ENCODE peak calls at places on chromosome 2, in five cellular contexts. S, U, F, W and C are unnamed samples.

GRCh38 chr2:85288244-85288725 is 39.5 kb downstream of the TGOLN2 start:
- DNase-seq in U (no peak), F (peak), S (no peak), W (no peak), C (peak)

GRCh38 chr2:68292108-68292710 is 27.5 kb downstream of the CNRIP1 start:
- DNase-seq in U (no peak), W (peak), F (peak), S (no peak), C (peak)

GRCh38 chr2:11158916-11159573 is 3.8 kb downstream of the SLC66A3 start:
- DNase-seq in U (no peak), S (no peak), W (no peak), F (no peak), C (no peak)

GRCh38 chr2:240291337-240291751 is 144.1 kb upstream of the GPC1 start:
- DNase-seq in S (no peak), U (no peak), W (no peak), F (no peak), C (peak)

GRCh38 chr2:124755386-124755785 is 730.3 kb downstream of the CNTNAP5 start:
- DNase-seq in U (no peak), W (no peak), F (no peak), S (no peak), C (no peak)

GRCh38 chr2:222810044-222810443 is 50.8 kb upstream of the ACSL3 start:
- DNase-seq in W (no peak), U (no peak), F (no peak), S (no peak), C (no peak)

GRCh38 chr2:42835577-42836371 is 43.4 kb upstream of the HAAO start:
- DNase-seq in W (no peak), S (peak), U (peak), F (peak), C (peak)

GRCh38 chr2:177543007-177543760 is 150.6 kb downstream of the AGPS start:
- DNase-seq in U (peak), F (peak), W (no peak), S (no peak), C (peak)

GRCh38 chr2:217949448-217949847 is 53.3 kb downstream of the TNS1 start:
- DNase-seq in F (no peak), W (no peak), S (no peak), U (no peak), C (no peak)
- H3K27ac ChIP-seq in F (no peak), W (no peak), S (peak), U (no peak), C (no peak)

GRCh38 chr2:109660046-109660860 is 46.1 kb downstream of the SOWAHC start:
- DNase-seq in U (no peak), W (no peak), S (no peak), F (no peak), C (no peak)

GRCh38 chr2:109666466-109666865 is 52.3 kb downstream of the SOWAHC start:
- DNase-seq in S (no peak), W (no peak), U (no peak), F (no peak), C (no peak)

GRCh38 chr2:109663721-109664120 is 49.6 kb downstream of the SOWAHC start:
- DNase-seq in S (peak), W (no peak), U (no peak), F (peak), C (peak)

GRCh38 chr2:109659356-109660045 is 45.3 kb downstream of the SOWAHC start:
- DNase-seq in F (no peak), S (no peak), W (no peak), U (no peak), C (no peak)

GRCh38 chr2:109662889-109663288 is 48.7 kb downstream of the SOWAHC start:
- DNase-seq in S (no peak), F (no peak), W (no peak), U (no peak), C (no peak)
- H3K27ac ChIP-seq in S (no peak), F (peak), W (no peak), U (no peak), C (no peak)

GRCh38 chr2:168530980-168531379 is 74.9 kb downstream of the CERS6 start:
- DNase-seq in W (no peak), F (peak), S (no peak), U (no peak), C (no peak)
- H3K27ac ChIP-seq in W (no peak), F (peak), S (peak), U (no peak), C (no peak)

DNA sequence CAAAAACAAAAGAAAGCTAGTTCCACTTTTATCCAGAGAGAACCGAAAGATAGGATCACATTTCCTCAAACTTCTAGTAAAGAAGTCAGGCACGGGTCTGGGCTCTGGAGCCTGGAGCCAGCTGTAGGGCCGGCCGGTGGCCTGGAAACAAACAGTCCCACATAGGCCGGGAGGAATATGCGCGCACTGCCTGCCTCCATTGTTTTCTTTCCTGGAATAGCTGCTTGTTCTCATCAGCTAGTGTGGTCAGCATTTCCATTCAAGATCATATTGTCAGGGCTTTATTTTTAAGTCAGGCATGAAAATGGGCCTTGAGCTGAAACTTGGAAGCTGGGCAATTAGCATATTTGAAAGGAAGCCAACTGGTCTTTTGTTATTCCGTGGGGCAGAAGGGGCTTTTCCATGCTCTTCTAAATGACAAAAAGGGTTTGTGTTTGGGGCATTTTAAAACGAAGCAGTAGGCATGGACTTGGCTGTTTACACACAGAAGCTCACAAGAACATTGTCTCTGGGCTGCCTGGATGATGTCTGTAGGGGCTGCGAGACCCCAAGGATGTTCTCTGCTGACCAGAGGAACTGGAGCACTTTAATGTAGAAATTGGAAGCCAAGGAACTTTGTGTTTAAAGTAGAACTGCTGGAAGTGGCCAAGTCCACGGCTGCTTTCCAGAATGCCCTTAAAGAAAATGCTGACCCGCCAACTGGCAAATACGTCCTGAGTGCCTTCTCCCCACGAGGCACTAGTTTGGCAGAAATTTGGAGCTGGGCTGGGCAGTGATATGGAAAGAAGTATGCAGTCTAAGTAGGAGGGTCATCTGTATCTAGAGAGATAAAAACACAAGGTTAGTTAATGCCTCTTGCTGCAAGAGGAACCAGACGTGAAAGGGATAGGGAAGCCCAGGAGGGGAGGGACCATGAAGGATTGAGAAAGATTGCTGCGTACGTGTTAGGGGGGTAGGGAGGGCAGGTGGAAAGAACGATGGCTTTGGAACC is 59.0 kb upstream of the RFX8 start:
- DNase-seq in F (no peak), S (no peak), W (no peak), U (no peak), C (no peak)
- H3K27ac ChIP-seq in F (no peak), S (peak), W (no peak), U (no peak), C (no peak)